ENCODE peak calls at places on chromosome 2, in five cellular contexts. One of them, this sample, is unnamed.

GRCh38 chr2:222320441-222321395 is 21.9 kb upstream of the PAX3 start:
- DNase-seq in HCEC 1CT: no peak
- DNase-seq in RKO: no peak
- DNase-seq in cardiac septum: no peak
- DNase-seq in activated T-helper 1 cell treated with anti-CD3 and anti-CD28 coated beads, Interleukin-2, amount 50 U/mL, for 16 hours: no peak
- DNase-seq in this sample: no peak

GRCh38 chr2:165953306-165953654 is 296 bp downstream of the TTC21B start:
- DNase-seq in HCEC 1CT: no peak
- DNase-seq in RKO: peak
- DNase-seq in cardiac septum: no peak
- DNase-seq in activated T-helper 1 cell treated with anti-CD3 and anti-CD28 coated beads, Interleukin-2, amount 50 U/mL, for 16 hours: no peak
- DNase-seq in this sample: no peak

GRCh38 chr2:174219321-174219720 is 29.0 kb downstream of the OLA1 start:
- DNase-seq in HCEC 1CT: no peak
- DNase-seq in RKO: no peak
- DNase-seq in cardiac septum: no peak
- DNase-seq in activated T-helper 1 cell treated with anti-CD3 and anti-CD28 coated beads, Interleukin-2, amount 50 U/mL, for 16 hours: no peak
- DNase-seq in this sample: no peak

GRCh38 chr2:8582850-8583399 is 98.9 kb upstream of the ID2 start:
- DNase-seq in HCEC 1CT: no peak
- DNase-seq in RKO: no peak
- DNase-seq in cardiac septum: no peak
- DNase-seq in activated T-helper 1 cell treated with anti-CD3 and anti-CD28 coated beads, Interleukin-2, amount 50 U/mL, for 16 hours: no peak
- DNase-seq in this sample: no peak

GRCh38 chr2:226862623-226863022 is 26.8 kb downstream of the RHBDD1 start:
- DNase-seq in HCEC 1CT: no peak
- DNase-seq in RKO: no peak
- DNase-seq in cardiac septum: no peak
- DNase-seq in activated T-helper 1 cell treated with anti-CD3 and anti-CD28 coated beads, Interleukin-2, amount 50 U/mL, for 16 hours: no peak
- DNase-seq in this sample: no peak

GRCh38 chr2:106030287-106031268 is 163.5 kb downstream of the UXS1 start:
- DNase-seq in HCEC 1CT: peak
- DNase-seq in RKO: no peak
- DNase-seq in cardiac septum: no peak
- DNase-seq in activated T-helper 1 cell treated with anti-CD3 and anti-CD28 coated beads, Interleukin-2, amount 50 U/mL, for 16 hours: no peak
- DNase-seq in this sample: no peak

GRCh38 chr2:43824512-43824911 is 14.1 kb downstream of the ABCG5 start:
- DNase-seq in HCEC 1CT: no peak
- DNase-seq in RKO: no peak
- DNase-seq in cardiac septum: no peak
- DNase-seq in activated T-helper 1 cell treated with anti-CD3 and anti-CD28 coated beads, Interleukin-2, amount 50 U/mL, for 16 hours: no peak
- DNase-seq in this sample: no peak

GRCh38 chr2:50769416-50769815 is 262.5 kb downstream of the NRXN1 start:
- DNase-seq in HCEC 1CT: no peak
- DNase-seq in RKO: no peak
- DNase-seq in cardiac septum: no peak
- DNase-seq in activated T-helper 1 cell treated with anti-CD3 and anti-CD28 coated beads, Interleukin-2, amount 50 U/mL, for 16 hours: no peak
- DNase-seq in this sample: no peak

GRCh38 chr2:88856409-88857135 is 165.1 kb downstream of the RPIA start:
- DNase-seq in HCEC 1CT: no peak
- DNase-seq in RKO: no peak
- DNase-seq in cardiac septum: no peak
- DNase-seq in activated T-helper 1 cell treated with anti-CD3 and anti-CD28 coated beads, Interleukin-2, amount 50 U/mL, for 16 hours: no peak
- DNase-seq in this sample: no peak

GRCh38 chr2:239307921-239308620 is 92.7 kb downstream of the HDAC4 start:
- DNase-seq in HCEC 1CT: no peak
- DNase-seq in RKO: no peak
- DNase-seq in cardiac septum: peak
- DNase-seq in activated T-helper 1 cell treated with anti-CD3 and anti-CD28 coated beads, Interleukin-2, amount 50 U/mL, for 16 hours: no peak
- DNase-seq in this sample: no peak

GRCh38 chr2:85888020-85888744 is 608 bp downstream of the ST3GAL5 start:
- DNase-seq in HCEC 1CT: peak
- DNase-seq in RKO: no peak
- DNase-seq in cardiac septum: no peak
- DNase-seq in activated T-helper 1 cell treated with anti-CD3 and anti-CD28 coated beads, Interleukin-2, amount 50 U/mL, for 16 hours: peak
- DNase-seq in this sample: peak

GRCh38 chr2:144449028-144449406 is 70.9 kb downstream of the ZEB2 start:
- DNase-seq in HCEC 1CT: peak
- DNase-seq in RKO: no peak
- DNase-seq in cardiac septum: no peak
- DNase-seq in activated T-helper 1 cell treated with anti-CD3 and anti-CD28 coated beads, Interleukin-2, amount 50 U/mL, for 16 hours: no peak
- DNase-seq in this sample: no peak

GRCh38 chr2:186349508-186349907 is 136.6 kb upstream of the ZC3H15 start:
- DNase-seq in HCEC 1CT: peak
- DNase-seq in RKO: peak
- DNase-seq in cardiac septum: no peak
- DNase-seq in activated T-helper 1 cell treated with anti-CD3 and anti-CD28 coated beads, Interleukin-2, amount 50 U/mL, for 16 hours: no peak
- DNase-seq in this sample: no peak

GRCh38 chr2:88753833-88754584 is 62.5 kb downstream of the RPIA start:
- DNase-seq in HCEC 1CT: no peak
- DNase-seq in RKO: peak
- DNase-seq in cardiac septum: no peak
- DNase-seq in activated T-helper 1 cell treated with anti-CD3 and anti-CD28 coated beads, Interleukin-2, amount 50 U/mL, for 16 hours: no peak
- DNase-seq in this sample: no peak

GRCh38 chr2:127453013-127453391 is 34.8 kb downstream of the PROC start:
- DNase-seq in HCEC 1CT: no peak
- DNase-seq in RKO: no peak
- DNase-seq in cardiac septum: no peak
- DNase-seq in activated T-helper 1 cell treated with anti-CD3 and anti-CD28 coated beads, Interleukin-2, amount 50 U/mL, for 16 hours: no peak
- DNase-seq in this sample: no peak

GRCh38 chr2:101988541-101988940 is 3.2 kb upstream of the IL1R2 start:
- DNase-seq in HCEC 1CT: no peak
- DNase-seq in RKO: no peak
- DNase-seq in cardiac septum: no peak
- DNase-seq in activated T-helper 1 cell treated with anti-CD3 and anti-CD28 coated beads, Interleukin-2, amount 50 U/mL, for 16 hours: no peak
- DNase-seq in this sample: no peak

GRCh38 chr2:63055510-63056308 is 5.1 kb downstream of the OTX1 start:
- DNase-seq in HCEC 1CT: no peak
- DNase-seq in RKO: no peak
- DNase-seq in cardiac septum: no peak
- DNase-seq in activated T-helper 1 cell treated with anti-CD3 and anti-CD28 coated beads, Interleukin-2, amount 50 U/mL, for 16 hours: no peak
- DNase-seq in this sample: no peak

GRCh38 chr2:85213893-85214512 is 80.8 kb downstream of the TCF7L1 start:
- DNase-seq in HCEC 1CT: no peak
- DNase-seq in RKO: no peak
- DNase-seq in cardiac septum: peak
- DNase-seq in activated T-helper 1 cell treated with anti-CD3 and anti-CD28 coated beads, Interleukin-2, amount 50 U/mL, for 16 hours: no peak
- DNase-seq in this sample: no peak

GRCh38 chr2:128490321-128490720 is 171.7 kb upstream of the HS6ST1 start:
- DNase-seq in HCEC 1CT: no peak
- DNase-seq in RKO: no peak
- DNase-seq in cardiac septum: no peak
- DNase-seq in activated T-helper 1 cell treated with anti-CD3 and anti-CD28 coated beads, Interleukin-2, amount 50 U/mL, for 16 hours: no peak
- DNase-seq in this sample: no peak

GRCh38 chr2:174510583-174511189 is 23.9 kb upstream of the GPR155 start:
- DNase-seq in HCEC 1CT: no peak
- DNase-seq in RKO: peak
- DNase-seq in cardiac septum: no peak
- DNase-seq in activated T-helper 1 cell treated with anti-CD3 and anti-CD28 coated beads, Interleukin-2, amount 50 U/mL, for 16 hours: no peak
- DNase-seq in this sample: no peak

GRCh38 chr2:85796549-85797262 is 42.9 kb downstream of the ATOH8 start:
- DNase-seq in HCEC 1CT: no peak
- DNase-seq in RKO: no peak
- DNase-seq in cardiac septum: peak
- DNase-seq in activated T-helper 1 cell treated with anti-CD3 and anti-CD28 coated beads, Interleukin-2, amount 50 U/mL, for 16 hours: no peak
- DNase-seq in this sample: no peak

GRCh38 chr2:148048475-148049221 is 27.8 kb downstream of the MBD5 start:
- DNase-seq in HCEC 1CT: no peak
- DNase-seq in RKO: no peak
- DNase-seq in cardiac septum: no peak
- DNase-seq in activated T-helper 1 cell treated with anti-CD3 and anti-CD28 coated beads, Interleukin-2, amount 50 U/mL, for 16 hours: no peak
- DNase-seq in this sample: no peak

GRCh38 chr2:38598200-38598990 is 4.3 kb downstream of the HNRNPLL start:
- DNase-seq in HCEC 1CT: no peak
- DNase-seq in RKO: no peak
- DNase-seq in cardiac septum: no peak
- DNase-seq in activated T-helper 1 cell treated with anti-CD3 and anti-CD28 coated beads, Interleukin-2, amount 50 U/mL, for 16 hours: no peak
- DNase-seq in this sample: no peak

GRCh38 chr2:229860334-229860733 is 61.5 kb downstream of the TRIP12 start:
- DNase-seq in HCEC 1CT: no peak
- DNase-seq in RKO: no peak
- DNase-seq in cardiac septum: no peak
- DNase-seq in activated T-helper 1 cell treated with anti-CD3 and anti-CD28 coated beads, Interleukin-2, amount 50 U/mL, for 16 hours: no peak
- DNase-seq in this sample: no peak

GRCh38 chr2:215528555-215528954 is 92.7 kb upstream of the FN1 start:
- DNase-seq in HCEC 1CT: peak
- DNase-seq in RKO: no peak
- DNase-seq in cardiac septum: no peak
- DNase-seq in activated T-helper 1 cell treated with anti-CD3 and anti-CD28 coated beads, Interleukin-2, amount 50 U/mL, for 16 hours: no peak
- DNase-seq in this sample: peak